ENCODE peak calls at places on chromosomes 11 and 22, in nine cellular contexts. F, A, S, L, J, U, Y, O and H are unnamed samples.

GRCh38 chr22:27673839-27674238 is 127.7 kb downstream of the MN1 start:
- DNase-seq in F (no peak), A (no peak), S (no peak), L (no peak), J (no peak), U (no peak), Y (no peak), O (no peak), H (no peak)

GRCh38 chr11:65588199-65589054 is 7.2 kb downstream of the KCNK7 start:
- DNase-seq in F (peak), A (no peak), S (peak), L (peak), J (peak), U (no peak), Y (peak), O (no peak), H (peak)

GRCh38 chr22:32777997-32778396 is 23.5 kb upstream of the TIMP3 start:
- DNase-seq in F (no peak), A (no peak), S (no peak), L (no peak), J (no peak), U (no peak), Y (no peak), O (no peak), H (no peak)

GRCh38 chr11:92852946-92853345 is 116.5 kb upstream of the MTNR1B start:
- DNase-seq in F (no peak), A (no peak), S (no peak), L (no peak), J (no peak), U (no peak), Y (no peak), O (peak), H (no peak)

GRCh38 chr11:116353517-116353916 is 419.3 kb downstream of the BUD13 start:
- DNase-seq in F (no peak), A (no peak), S (no peak), L (no peak), J (no peak), U (no peak), Y (no peak), O (no peak), H (no peak)

GRCh38 chr11:563812-564578 is 3.2 kb downstream of the RASSF7 start:
- DNase-seq in F (no peak), A (no peak), S (no peak), L (no peak), J (no peak), U (peak), Y (no peak), O (no peak), H (no peak)

GRCh38 chr11:69321877-69322350 is 28.0 kb downstream of the MYEOV start:
- DNase-seq in F (no peak), A (no peak), S (peak), L (no peak), J (no peak), U (no peak), Y (no peak), O (no peak), H (no peak)

GRCh38 chr11:45053736-45054446 is 92.5 kb upstream of the PRDM11 start:
- DNase-seq in F (no peak), A (no peak), S (no peak), L (no peak), J (no peak), U (no peak), Y (no peak), O (no peak), H (no peak)

GRCh38 chr22:28051787-28052356 is 132.8 kb upstream of the PITPNB start:
- DNase-seq in F (peak), A (peak), S (no peak), L (no peak), J (peak), U (peak), Y (no peak), O (no peak), H (no peak)

GRCh38 chr11:131038597-131038996 is 122.3 kb upstream of the SNX19 start:
- DNase-seq in F (peak), A (no peak), S (no peak), L (no peak), J (no peak), U (no peak), Y (no peak), O (no peak), H (no peak)

GRCh38 chr11:65642014-65642671 is 4.2 kb downstream of the SIPA1 start:
- DNase-seq in F (no peak), A (no peak), S (no peak), L (no peak), J (no peak), U (no peak), Y (no peak), O (no peak), H (no peak)

GRCh38 chr11:66011239-66011784 is 496 bp upstream of the CST6 start:
- DNase-seq in F (no peak), A (peak), S (no peak), L (no peak), J (no peak), U (no peak), Y (no peak), O (no peak), H (no peak)

GRCh38 chr11:47186076-47186936 is at the start of gene PACSIN3:
- DNase-seq in F (peak), A (peak), S (peak), L (peak), J (peak), U (peak), Y (peak), O (no peak), H (peak)

GRCh38 chr11:67662806-67663514 is 11.5 kb downstream of the ALDH3B2 start:
- DNase-seq in F (no peak), A (no peak), S (no peak), L (no peak), J (no peak), U (no peak), Y (no peak), O (no peak), H (peak)

GRCh38 chr22:32672542-32672941 is 129.0 kb upstream of the TIMP3 start:
- DNase-seq in F (no peak), A (no peak), S (no peak), L (no peak), J (no peak), U (no peak), Y (no peak), O (no peak), H (no peak)

GRCh38 chr22:25000686-25001085 is 48.2 kb downstream of the KIAA1671 start:
- DNase-seq in F (no peak), A (no peak), S (no peak), L (no peak), J (no peak), U (no peak), Y (no peak), O (no peak), H (no peak)

GRCh38 chr11:96341237-96342130 is 1.5 kb downstream of the MAML2 start:
- DNase-seq in F (peak), A (no peak), S (peak), L (peak), J (peak), U (peak), Y (peak), O (no peak), H (no peak)

GRCh38 chr11:45133871-45134270 is 12.6 kb upstream of the PRDM11 start:
- DNase-seq in F (no peak), A (no peak), S (no peak), L (no peak), J (no peak), U (no peak), Y (no peak), O (no peak), H (no peak)

GRCh38 chr22:21697866-21698265 is 32.1 kb downstream of the PPIL2 start:
- DNase-seq in F (no peak), A (no peak), S (no peak), L (no peak), J (no peak), U (no peak), Y (no peak), O (no peak), H (no peak)

GRCh38 chr11:12677131-12677530 is 2.9 kb downstream of the TEAD1 start:
- DNase-seq in F (no peak), A (no peak), S (no peak), L (no peak), J (no peak), U (no peak), Y (no peak), O (no peak), H (no peak)

GRCh38 chr11:61853698-61854169 is 25.6 kb downstream of the FADS2 start:
- DNase-seq in F (no peak), A (no peak), S (no peak), L (no peak), J (no peak), U (no peak), Y (no peak), O (no peak), H (no peak)

GRCh38 chr22:43884600-43885318 is 7.1 kb downstream of the PNPLA5 start:
- DNase-seq in F (peak), A (peak), S (peak), L (no peak), J (peak), U (peak), Y (peak), O (no peak), H (peak)

GRCh38 chr11:67369801-67370284 is 3.6 kb downstream of the CLCF1 start:
- DNase-seq in F (no peak), A (no peak), S (no peak), L (no peak), J (no peak), U (no peak), Y (no peak), O (no peak), H (no peak)

GRCh38 chr11:93192163-93192562 is 5.6 kb downstream of the SLC36A4 start:
- DNase-seq in F (no peak), A (no peak), S (no peak), L (no peak), J (no peak), U (no peak), Y (no peak), O (no peak), H (no peak)

GRCh38 chr11:82854242-82854641 is 46.0 kb downstream of the PRCP start:
- DNase-seq in F (no peak), A (no peak), S (no peak), L (no peak), J (no peak), U (no peak), Y (no peak), O (no peak), H (no peak)

GRCh38 chr11:36053901-36054300 is 110.0 kb downstream of the LDLRAD3 start:
- DNase-seq in F (no peak), A (no peak), S (no peak), L (no peak), J (no peak), U (no peak), Y (no peak), O (no peak), H (no peak)

GRCh38 chr11:134069426-134069921 is 602 bp downstream of the JAM3 start:
- DNase-seq in F (no peak), A (no peak), S (no peak), L (no peak), J (no peak), U (peak), Y (no peak), O (peak), H (no peak)